ENCODE peak calls at places on chromosomes 16 and 17, in six cellular contexts. One of them, this sample, is unnamed.

GRCh38 chr17:16106161-16106891 is 106.7 kb downstream of the TTC19 start:
- DNase-seq in HCT116: no peak
- DNase-seq in fibroblast of lung: peak; percentile 77
- DNase-seq in heart right ventricle: no peak
- DNase-seq in OCI-LY7: no peak
- DNase-seq in CD8-positive, alpha-beta T cell: no peak
- DNase-seq in this sample: peak; percentile 48

GRCh38 chr16:23842137-23842600 is 6.4 kb downstream of the PRKCB start:
- DNase-seq in HCT116: no peak
- DNase-seq in fibroblast of lung: no peak
- DNase-seq in heart right ventricle: no peak
- DNase-seq in OCI-LY7: no peak
- DNase-seq in CD8-positive, alpha-beta T cell: no peak
- DNase-seq in this sample: no peak

GRCh38 chr16:65083181-65083845 is 38.5 kb downstream of the CDH11 start:
- DNase-seq in HCT116: no peak
- DNase-seq in fibroblast of lung: peak; percentile 36
- DNase-seq in heart right ventricle: no peak
- DNase-seq in OCI-LY7: no peak
- DNase-seq in CD8-positive, alpha-beta T cell: no peak
- DNase-seq in this sample: no peak

GRCh38 chr17:57582881-57583756 is 162.0 kb downstream of the CCDC182 start:
- DNase-seq in HCT116: no peak
- DNase-seq in fibroblast of lung: no peak
- DNase-seq in heart right ventricle: no peak
- DNase-seq in OCI-LY7: no peak
- DNase-seq in CD8-positive, alpha-beta T cell: no peak
- DNase-seq in this sample: no peak

GRCh38 chr17:38464723-38465419 is 36.6 kb downstream of the ARHGAP23 start:
- DNase-seq in HCT116: peak; percentile 64
- DNase-seq in fibroblast of lung: peak; percentile 96
- DNase-seq in heart right ventricle: peak; percentile 87
- DNase-seq in OCI-LY7: no peak
- DNase-seq in CD8-positive, alpha-beta T cell: no peak
- DNase-seq in this sample: peak; percentile 75

GRCh38 chr17:10730956-10731879 is 1.4 kb upstream of the TMEM220 start:
- DNase-seq in HCT116: no peak
- DNase-seq in fibroblast of lung: no peak
- DNase-seq in heart right ventricle: no peak
- DNase-seq in OCI-LY7: no peak
- DNase-seq in CD8-positive, alpha-beta T cell: no peak
- DNase-seq in this sample: no peak

GRCh38 chr17:28889996-28890395 is 7.5 kb downstream of the FLOT2 start:
- DNase-seq in HCT116: no peak
- DNase-seq in fibroblast of lung: no peak
- DNase-seq in heart right ventricle: no peak
- DNase-seq in OCI-LY7: no peak
- DNase-seq in CD8-positive, alpha-beta T cell: no peak
- DNase-seq in this sample: no peak

GRCh38 chr17:52148969-52149351 is 9.6 kb downstream of the CA10 start:
- DNase-seq in HCT116: no peak
- DNase-seq in fibroblast of lung: peak; percentile 11
- DNase-seq in heart right ventricle: no peak
- DNase-seq in OCI-LY7: no peak
- DNase-seq in CD8-positive, alpha-beta T cell: no peak
- DNase-seq in this sample: no peak

GRCh38 chr16:3659200-3659599 is 4.7 kb downstream of the DNASE1 start:
- DNase-seq in HCT116: no peak
- DNase-seq in fibroblast of lung: peak; percentile 29
- DNase-seq in heart right ventricle: no peak
- DNase-seq in OCI-LY7: no peak
- DNase-seq in CD8-positive, alpha-beta T cell: no peak
- DNase-seq in this sample: no peak

GRCh38 chr17:81844327-81844851 is 9.5 kb upstream of the PPP1R27 start:
- DNase-seq in HCT116: no peak
- DNase-seq in fibroblast of lung: no peak
- DNase-seq in heart right ventricle: no peak
- DNase-seq in OCI-LY7: no peak
- DNase-seq in CD8-positive, alpha-beta T cell: no peak
- DNase-seq in this sample: no peak

GRCh38 chr16:54744998-54745397 is 185.7 kb upstream of the IRX5 start:
- DNase-seq in HCT116: no peak
- DNase-seq in fibroblast of lung: no peak
- DNase-seq in heart right ventricle: no peak
- DNase-seq in OCI-LY7: no peak
- DNase-seq in CD8-positive, alpha-beta T cell: no peak
- DNase-seq in this sample: peak; percentile 12

GRCh38 chr16:3643095-3643730 is 11.3 kb upstream of the DNASE1 start:
- DNase-seq in HCT116: no peak
- DNase-seq in fibroblast of lung: no peak
- DNase-seq in heart right ventricle: no peak
- DNase-seq in OCI-LY7: no peak
- DNase-seq in CD8-positive, alpha-beta T cell: no peak
- DNase-seq in this sample: no peak

GRCh38 chr16:47880653-47881052 is 275.1 kb downstream of the ABCC12 start:
- DNase-seq in HCT116: no peak
- DNase-seq in fibroblast of lung: no peak
- DNase-seq in heart right ventricle: no peak
- DNase-seq in OCI-LY7: no peak
- DNase-seq in CD8-positive, alpha-beta T cell: no peak
- DNase-seq in this sample: no peak

GRCh38 chr17:70517808-70518207 is 348.5 kb downstream of the KCNJ2 start:
- DNase-seq in HCT116: no peak
- DNase-seq in fibroblast of lung: no peak
- DNase-seq in heart right ventricle: no peak
- DNase-seq in OCI-LY7: no peak
- DNase-seq in CD8-positive, alpha-beta T cell: no peak
- DNase-seq in this sample: no peak

GRCh38 chr17:17300624-17301568 is 2.3 kb upstream of the NT5M start:
- DNase-seq in HCT116: no peak
- DNase-seq in fibroblast of lung: peak; percentile 54
- DNase-seq in heart right ventricle: peak; percentile 44
- DNase-seq in OCI-LY7: peak; percentile 74
- DNase-seq in CD8-positive, alpha-beta T cell: peak; percentile 49
- DNase-seq in this sample: peak; percentile 51

GRCh38 chr16:25143898-25144297 is 32.4 kb downstream of the LCMT1 start:
- DNase-seq in HCT116: no peak
- DNase-seq in fibroblast of lung: no peak
- DNase-seq in heart right ventricle: no peak
- DNase-seq in OCI-LY7: no peak
- DNase-seq in CD8-positive, alpha-beta T cell: no peak
- DNase-seq in this sample: peak; percentile 13

GRCh38 chr17:28372203-28372944 is 880 bp downstream of the SARM1 start:
- DNase-seq in HCT116: no peak
- DNase-seq in fibroblast of lung: peak; percentile 48
- DNase-seq in heart right ventricle: no peak
- DNase-seq in OCI-LY7: peak; percentile 41
- DNase-seq in CD8-positive, alpha-beta T cell: peak; percentile 14
- DNase-seq in this sample: peak; percentile 53

GRCh38 chr17:59521465-59522126 is 43.8 kb upstream of the DHX40 start:
- DNase-seq in HCT116: peak; percentile 49
- DNase-seq in fibroblast of lung: peak; percentile 31
- DNase-seq in heart right ventricle: peak; percentile 23
- DNase-seq in OCI-LY7: peak; percentile 60
- DNase-seq in CD8-positive, alpha-beta T cell: peak; percentile 57
- DNase-seq in this sample: peak; percentile 78

GRCh38 chr17:35568561-35568960 is 7.9 kb upstream of the SLFN14 start:
- DNase-seq in HCT116: no peak
- DNase-seq in fibroblast of lung: peak; percentile 52
- DNase-seq in heart right ventricle: no peak
- DNase-seq in OCI-LY7: no peak
- DNase-seq in CD8-positive, alpha-beta T cell: no peak
- DNase-seq in this sample: peak; percentile 15

GRCh38 chr17:14301761-14302401 is 1.0 kb downstream of the HS3ST3B1 start:
- DNase-seq in HCT116: no peak
- DNase-seq in fibroblast of lung: peak; percentile 55
- DNase-seq in heart right ventricle: peak; percentile 47
- DNase-seq in OCI-LY7: peak; percentile 26
- DNase-seq in CD8-positive, alpha-beta T cell: peak; percentile 68
- DNase-seq in this sample: no peak

GRCh38 chr17:52827526-52827925 is 669.0 kb upstream of the CA10 start:
- DNase-seq in HCT116: no peak
- DNase-seq in fibroblast of lung: no peak
- DNase-seq in heart right ventricle: no peak
- DNase-seq in OCI-LY7: no peak
- DNase-seq in CD8-positive, alpha-beta T cell: no peak
- DNase-seq in this sample: no peak

GRCh38 chr16:69294051-69294450 is 17.1 kb upstream of the VPS4A start:
- DNase-seq in HCT116: no peak
- DNase-seq in fibroblast of lung: no peak
- DNase-seq in heart right ventricle: no peak
- DNase-seq in OCI-LY7: no peak
- DNase-seq in CD8-positive, alpha-beta T cell: no peak
- DNase-seq in this sample: no peak

GRCh38 chr17:64057701-64058263 is 37.3 kb upstream of the ICAM2 start:
- DNase-seq in HCT116: no peak
- DNase-seq in fibroblast of lung: no peak
- DNase-seq in heart right ventricle: no peak
- DNase-seq in OCI-LY7: no peak
- DNase-seq in CD8-positive, alpha-beta T cell: no peak
- DNase-seq in this sample: no peak

GRCh38 chr17:7019839-7020519 is 2.9 kb upstream of the BCL6B start:
- DNase-seq in HCT116: no peak
- DNase-seq in fibroblast of lung: peak; percentile 50
- DNase-seq in heart right ventricle: peak; percentile 51
- DNase-seq in OCI-LY7: no peak
- DNase-seq in CD8-positive, alpha-beta T cell: no peak
- DNase-seq in this sample: peak; percentile 66

GRCh38 chr16:85126731-85127662 is 14.7 kb upstream of the CIBAR2 start:
- DNase-seq in HCT116: no peak
- DNase-seq in fibroblast of lung: peak; percentile 95
- DNase-seq in heart right ventricle: no peak
- DNase-seq in OCI-LY7: no peak
- DNase-seq in CD8-positive, alpha-beta T cell: no peak
- DNase-seq in this sample: peak; percentile 86

GRCh38 chr16:11392041-11392581 is 46.9 kb downstream of the RMI2 start:
- DNase-seq in HCT116: no peak
- DNase-seq in fibroblast of lung: no peak
- DNase-seq in heart right ventricle: no peak
- DNase-seq in OCI-LY7: no peak
- DNase-seq in CD8-positive, alpha-beta T cell: no peak
- DNase-seq in this sample: no peak

GRCh38 chr16:77555781-77556180 is 120.9 kb upstream of the ADAMTS18 start:
- DNase-seq in HCT116: no peak
- DNase-seq in fibroblast of lung: peak; percentile 52
- DNase-seq in heart right ventricle: no peak
- DNase-seq in OCI-LY7: no peak
- DNase-seq in CD8-positive, alpha-beta T cell: no peak
- DNase-seq in this sample: no peak

GRCh38 chr16:57335361-57335760 is 23.2 kb upstream of the CCL22 start:
- DNase-seq in HCT116: no peak
- DNase-seq in fibroblast of lung: no peak
- DNase-seq in heart right ventricle: no peak
- DNase-seq in OCI-LY7: no peak
- DNase-seq in CD8-positive, alpha-beta T cell: no peak
- DNase-seq in this sample: no peak

GRCh38 chr16:1612320-1613111 is at the start of gene CRAMP1:
- DNase-seq in HCT116: no peak
- DNase-seq in fibroblast of lung: peak; percentile 17
- DNase-seq in heart right ventricle: peak; percentile 29
- DNase-seq in OCI-LY7: peak; percentile 24
- DNase-seq in CD8-positive, alpha-beta T cell: peak; percentile 15
- DNase-seq in this sample: peak; percentile 33

GRCh38 chr17:65418622-65419021 is 142.8 kb downstream of the AXIN2 start:
- DNase-seq in HCT116: no peak
- DNase-seq in fibroblast of lung: no peak
- DNase-seq in heart right ventricle: no peak
- DNase-seq in OCI-LY7: no peak
- DNase-seq in CD8-positive, alpha-beta T cell: no peak
- DNase-seq in this sample: no peak
- TF ChIP-seq CTCF in HCT116: peak; percentile 25
- TF ChIP-seq CTCF in fibroblast of lung: no peak
- TF ChIP-seq CTCF in heart right ventricle: peak; percentile 16
- TF ChIP-seq CTCF in OCI-LY7: peak; percentile 33
- TF ChIP-seq CTCF in CD8-positive, alpha-beta T cell: no peak
- TF ChIP-seq CTCF in this sample: peak; percentile 38

GRCh38 chr17:48444531-48445247 is 14.7 kb upstream of the SKAP1 start:
- DNase-seq in HCT116: no peak
- DNase-seq in fibroblast of lung: no peak
- DNase-seq in heart right ventricle: no peak
- DNase-seq in OCI-LY7: peak; percentile 45
- DNase-seq in CD8-positive, alpha-beta T cell: peak; percentile 50
- DNase-seq in this sample: peak; percentile 34
- H3K4me3 ChIP-seq in HCT116: no peak overlapping the region
- H3K4me3 ChIP-seq in fibroblast of lung: no peak overlapping the region
- H3K4me3 ChIP-seq in heart right ventricle: no peak overlapping the region
- H3K4me3 ChIP-seq in OCI-LY7: no peak overlapping the region
- H3K4me3 ChIP-seq in CD8-positive, alpha-beta T cell: peak overlapping the region; percentile 23
- H3K4me3 ChIP-seq in this sample: no peak overlapping the region

GRCh38 chr16:74949309-74949708 is 35.6 kb downstream of the WDR59 start:
- DNase-seq in HCT116: no peak
- DNase-seq in fibroblast of lung: no peak
- DNase-seq in heart right ventricle: no peak
- DNase-seq in OCI-LY7: no peak
- DNase-seq in CD8-positive, alpha-beta T cell: no peak
- DNase-seq in this sample: no peak

GRCh38 chr16:74951206-74951605 is 33.7 kb downstream of the WDR59 start:
- DNase-seq in HCT116: no peak
- DNase-seq in fibroblast of lung: no peak
- DNase-seq in heart right ventricle: no peak
- DNase-seq in OCI-LY7: no peak
- DNase-seq in CD8-positive, alpha-beta T cell: no peak
- DNase-seq in this sample: no peak

GRCh38 chr16:74950511-74950910 is 34.4 kb downstream of the WDR59 start:
- DNase-seq in HCT116: no peak
- DNase-seq in fibroblast of lung: no peak
- DNase-seq in heart right ventricle: no peak
- DNase-seq in OCI-LY7: no peak
- DNase-seq in CD8-positive, alpha-beta T cell: no peak
- DNase-seq in this sample: no peak

GRCh38 chr16:74951676-74952075 is 33.2 kb downstream of the WDR59 start:
- DNase-seq in HCT116: no peak
- DNase-seq in fibroblast of lung: no peak
- DNase-seq in heart right ventricle: no peak
- DNase-seq in OCI-LY7: no peak
- DNase-seq in CD8-positive, alpha-beta T cell: no peak
- DNase-seq in this sample: no peak

GRCh38 chr16:74954763-74955162 is 30.2 kb downstream of the WDR59 start:
- DNase-seq in HCT116: no peak
- DNase-seq in fibroblast of lung: no peak
- DNase-seq in heart right ventricle: no peak
- DNase-seq in OCI-LY7: no peak
- DNase-seq in CD8-positive, alpha-beta T cell: no peak
- DNase-seq in this sample: no peak
- H3K36me3 ChIP-seq in HCT116: peaks cover 17% of the 10 kb centered on the region
- H3K36me3 ChIP-seq in fibroblast of lung: peaks cover 3% of the 10 kb centered on the region
- H3K36me3 ChIP-seq in heart right ventricle: peaks cover 92% of the 10 kb centered on the region
- H3K36me3 ChIP-seq in OCI-LY7: peaks cover 54% of the 10 kb centered on the region
- H3K36me3 ChIP-seq in CD8-positive, alpha-beta T cell: peaks cover 11% of the 10 kb centered on the region
- H3K36me3 ChIP-seq in this sample: no peaks in the 10 kb centered on the region

GRCh38 chr17:13014801-13015200 is 3.0 kb downstream of the ELAC2 start:
- DNase-seq in HCT116: no peak
- DNase-seq in fibroblast of lung: no peak
- DNase-seq in heart right ventricle: no peak
- DNase-seq in OCI-LY7: no peak
- DNase-seq in CD8-positive, alpha-beta T cell: no peak
- DNase-seq in this sample: no peak

GRCh38 chr17:13016881-13017622 is 775 bp downstream of the ELAC2 start:
- DNase-seq in HCT116: no peak
- DNase-seq in fibroblast of lung: peak; percentile 29
- DNase-seq in heart right ventricle: no peak
- DNase-seq in OCI-LY7: no peak
- DNase-seq in CD8-positive, alpha-beta T cell: no peak
- DNase-seq in this sample: no peak

GRCh38 chr17:13017623-13018462 is at the start of gene ELAC2:
- DNase-seq in HCT116: peak; percentile 97
- DNase-seq in fibroblast of lung: peak; percentile 99
- DNase-seq in heart right ventricle: peak; percentile 95
- DNase-seq in OCI-LY7: peak; percentile 99
- DNase-seq in CD8-positive, alpha-beta T cell: peak; percentile 94
- DNase-seq in this sample: peak; percentile 99
- TF ChIP-seq CTCF in HCT116: no peak
- TF ChIP-seq CTCF in fibroblast of lung: no peak
- TF ChIP-seq CTCF in heart right ventricle: peak; percentile 16
- TF ChIP-seq CTCF in OCI-LY7: peak; percentile 37
- TF ChIP-seq CTCF in CD8-positive, alpha-beta T cell: no peak
- TF ChIP-seq CTCF in this sample: no peak

This sample was measured in A673.